ENCODE peak calls at places on chromosome 21, in nine cellular contexts. One of them, this sample, is unnamed.

GRCh38 chr21:37642493-37642892 is 273.8 kb downstream of the KCNJ6 start:
- DNase-seq in AG10803: no peak
- DNase-seq in ascending aorta: no peak
- DNase-seq in lower leg skin: no peak
- DNase-seq in psoas muscle: no peak
- DNase-seq in mammary epithelial cell: peak
- DNase-seq in GM13977: no peak
- DNase-seq in foreskin fibroblast: no peak
- DNase-seq in fibroblast of pulmonary artery: no peak
- DNase-seq in this sample: no peak

GRCh38 chr21:36477001-36477400 is 2.9 kb downstream of the CLDN14 start:
- DNase-seq in AG10803: no peak
- DNase-seq in ascending aorta: no peak
- DNase-seq in lower leg skin: no peak
- DNase-seq in psoas muscle: no peak
- DNase-seq in mammary epithelial cell: peak
- DNase-seq in GM13977: no peak
- DNase-seq in foreskin fibroblast: no peak
- DNase-seq in fibroblast of pulmonary artery: no peak
- DNase-seq in this sample: no peak

GRCh38 chr21:44377201-44377921 is 23.9 kb downstream of the TRPM2 start:
- DNase-seq in AG10803: no peak
- DNase-seq in ascending aorta: peak
- DNase-seq in lower leg skin: peak
- DNase-seq in psoas muscle: no peak
- DNase-seq in mammary epithelial cell: peak
- DNase-seq in GM13977: no peak
- DNase-seq in foreskin fibroblast: no peak
- DNase-seq in fibroblast of pulmonary artery: no peak
- DNase-seq in this sample: no peak

GRCh38 chr21:33236799-33237198 is 7.1 kb downstream of the IFNAR2 start:
- DNase-seq in AG10803: no peak
- DNase-seq in ascending aorta: no peak
- DNase-seq in lower leg skin: no peak
- DNase-seq in psoas muscle: no peak
- DNase-seq in mammary epithelial cell: no peak
- DNase-seq in GM13977: no peak
- DNase-seq in foreskin fibroblast: peak
- DNase-seq in fibroblast of pulmonary artery: no peak
- DNase-seq in this sample: no peak

GRCh38 chr21:45590246-45590725 is 48.0 kb upstream of the SLC19A1 start:
- DNase-seq in AG10803: peak
- DNase-seq in ascending aorta: no peak
- DNase-seq in lower leg skin: peak
- DNase-seq in psoas muscle: peak
- DNase-seq in mammary epithelial cell: peak
- DNase-seq in GM13977: peak
- DNase-seq in foreskin fibroblast: peak
- DNase-seq in fibroblast of pulmonary artery: peak
- DNase-seq in this sample: peak

GRCh38 chr21:45482899-45483821 is 59.1 kb downstream of the SLC19A1 start:
- DNase-seq in AG10803: no peak
- DNase-seq in ascending aorta: no peak
- DNase-seq in lower leg skin: no peak
- DNase-seq in psoas muscle: peak
- DNase-seq in mammary epithelial cell: no peak
- DNase-seq in GM13977: no peak
- DNase-seq in foreskin fibroblast: no peak
- DNase-seq in fibroblast of pulmonary artery: no peak
- DNase-seq in this sample: no peak

GRCh38 chr21:45176141-45176540 is 101.8 kb downstream of the ADARB1 start:
- DNase-seq in AG10803: no peak
- DNase-seq in ascending aorta: no peak
- DNase-seq in lower leg skin: no peak
- DNase-seq in psoas muscle: no peak
- DNase-seq in mammary epithelial cell: no peak
- DNase-seq in GM13977: no peak
- DNase-seq in foreskin fibroblast: no peak
- DNase-seq in fibroblast of pulmonary artery: no peak
- DNase-seq in this sample: no peak

GRCh38 chr21:45259206-45259795 is 28.4 kb downstream of the POFUT2 start:
- DNase-seq in AG10803: no peak
- DNase-seq in ascending aorta: peak
- DNase-seq in lower leg skin: no peak
- DNase-seq in psoas muscle: no peak
- DNase-seq in mammary epithelial cell: no peak
- DNase-seq in GM13977: no peak
- DNase-seq in foreskin fibroblast: peak
- DNase-seq in fibroblast of pulmonary artery: no peak
- DNase-seq in this sample: no peak

GRCh38 chr21:46443910-46444309 is 14.8 kb upstream of the DIP2A start:
- DNase-seq in AG10803: no peak
- DNase-seq in ascending aorta: no peak
- DNase-seq in lower leg skin: no peak
- DNase-seq in psoas muscle: no peak
- DNase-seq in mammary epithelial cell: no peak
- DNase-seq in GM13977: no peak
- DNase-seq in foreskin fibroblast: peak
- DNase-seq in fibroblast of pulmonary artery: no peak
- DNase-seq in this sample: no peak

GRCh38 chr21:45902292-45902995 is 79.1 kb upstream of the COL6A1 start:
- DNase-seq in AG10803: no peak
- DNase-seq in ascending aorta: no peak
- DNase-seq in lower leg skin: no peak
- DNase-seq in psoas muscle: no peak
- DNase-seq in mammary epithelial cell: no peak
- DNase-seq in GM13977: no peak
- DNase-seq in foreskin fibroblast: no peak
- DNase-seq in fibroblast of pulmonary artery: no peak
- DNase-seq in this sample: no peak

GRCh38 chr21:38848187-38848609 is 42.5 kb downstream of the ETS2 start:
- DNase-seq in AG10803: peak
- DNase-seq in ascending aorta: no peak
- DNase-seq in lower leg skin: no peak
- DNase-seq in psoas muscle: no peak
- DNase-seq in mammary epithelial cell: no peak
- DNase-seq in GM13977: no peak
- DNase-seq in foreskin fibroblast: peak
- DNase-seq in fibroblast of pulmonary artery: peak
- DNase-seq in this sample: no peak

GRCh38 chr21:45182958-45183357 is 104.7 kb downstream of the POFUT2 start:
- DNase-seq in AG10803: no peak
- DNase-seq in ascending aorta: no peak
- DNase-seq in lower leg skin: no peak
- DNase-seq in psoas muscle: no peak
- DNase-seq in mammary epithelial cell: no peak
- DNase-seq in GM13977: no peak
- DNase-seq in foreskin fibroblast: no peak
- DNase-seq in fibroblast of pulmonary artery: no peak
- DNase-seq in this sample: no peak

GRCh38 chr21:36265431-36265830 is 54.6 kb upstream of the MORC3 start:
- DNase-seq in AG10803: no peak
- DNase-seq in ascending aorta: no peak
- DNase-seq in lower leg skin: no peak
- DNase-seq in psoas muscle: no peak
- DNase-seq in mammary epithelial cell: no peak
- DNase-seq in GM13977: no peak
- DNase-seq in foreskin fibroblast: no peak
- DNase-seq in fibroblast of pulmonary artery: no peak
- DNase-seq in this sample: no peak

GRCh38 chr21:44382536-44382935 is 29.1 kb downstream of the TRPM2 start:
- DNase-seq in AG10803: no peak
- DNase-seq in ascending aorta: peak
- DNase-seq in lower leg skin: no peak
- DNase-seq in psoas muscle: no peak
- DNase-seq in mammary epithelial cell: no peak
- DNase-seq in GM13977: no peak
- DNase-seq in foreskin fibroblast: no peak
- DNase-seq in fibroblast of pulmonary artery: no peak
- DNase-seq in this sample: no peak

GRCh38 chr21:33135925-33136324 is 66.0 kb downstream of the OLIG1 start:
- DNase-seq in AG10803: no peak
- DNase-seq in ascending aorta: no peak
- DNase-seq in lower leg skin: no peak
- DNase-seq in psoas muscle: no peak
- DNase-seq in mammary epithelial cell: no peak
- DNase-seq in GM13977: no peak
- DNase-seq in foreskin fibroblast: no peak
- DNase-seq in fibroblast of pulmonary artery: no peak
- DNase-seq in this sample: no peak

GRCh38 chr21:45995686-45996179 is 14.2 kb downstream of the COL6A1 start:
- DNase-seq in AG10803: no peak
- DNase-seq in ascending aorta: peak
- DNase-seq in lower leg skin: peak
- DNase-seq in psoas muscle: no peak
- DNase-seq in mammary epithelial cell: peak
- DNase-seq in GM13977: no peak
- DNase-seq in foreskin fibroblast: peak
- DNase-seq in fibroblast of pulmonary artery: no peak
- DNase-seq in this sample: no peak

GRCh38 chr21:21018841-21019240 is 20.6 kb downstream of the NCAM2 start:
- DNase-seq in AG10803: no peak
- DNase-seq in ascending aorta: no peak
- DNase-seq in lower leg skin: no peak
- DNase-seq in psoas muscle: no peak
- DNase-seq in mammary epithelial cell: no peak
- DNase-seq in GM13977: no peak
- DNase-seq in foreskin fibroblast: no peak
- DNase-seq in fibroblast of pulmonary artery: no peak
- DNase-seq in this sample: no peak

GRCh38 chr21:42239973-42240372 is 21.0 kb downstream of the ABCG1 start:
- DNase-seq in AG10803: no peak
- DNase-seq in ascending aorta: no peak
- DNase-seq in lower leg skin: no peak
- DNase-seq in psoas muscle: no peak
- DNase-seq in mammary epithelial cell: no peak
- DNase-seq in GM13977: no peak
- DNase-seq in foreskin fibroblast: no peak
- DNase-seq in fibroblast of pulmonary artery: no peak
- DNase-seq in this sample: no peak
- TF ChIP-seq CTCF in AG10803: no peak
- TF ChIP-seq CTCF in ascending aorta: no peak
- TF ChIP-seq CTCF in lower leg skin: no peak
- TF ChIP-seq CTCF in psoas muscle: no peak
- TF ChIP-seq CTCF in mammary epithelial cell: no peak
- TF ChIP-seq CTCF in GM13977: no peak
- TF ChIP-seq CTCF in foreskin fibroblast: no peak
- TF ChIP-seq CTCF in fibroblast of pulmonary artery: no peak
- TF ChIP-seq CTCF in this sample: no peak

DNA sequence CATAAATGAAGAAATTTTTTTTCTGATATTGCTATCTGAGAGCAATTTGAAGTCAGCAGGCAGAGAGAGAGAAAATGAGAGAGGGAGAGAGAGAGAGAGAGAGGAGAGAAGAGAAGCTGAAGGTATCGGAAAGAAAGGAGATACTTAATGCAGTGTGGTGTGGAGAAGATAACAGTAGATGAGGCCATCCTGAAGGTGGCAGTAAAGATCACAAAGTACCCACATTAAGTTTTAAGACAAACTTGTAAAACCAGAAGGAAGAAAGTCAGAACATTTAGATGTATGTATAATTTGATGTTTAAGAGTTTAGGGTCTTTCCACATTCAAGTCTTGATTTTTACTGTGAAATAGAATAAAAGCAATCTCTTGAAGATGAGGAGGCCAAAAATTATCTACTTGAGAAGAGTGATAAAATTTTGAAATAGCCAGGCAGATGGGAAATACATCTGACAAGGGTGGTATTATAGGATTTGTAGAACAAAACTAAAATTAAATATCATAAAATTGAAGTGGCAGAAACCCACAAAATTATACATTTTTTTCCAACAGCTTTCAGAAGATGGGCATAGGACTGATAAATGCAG is 1753.4 kb downstream of the MRPL39 start:
- DNase-seq in AG10803: no peak
- DNase-seq in ascending aorta: no peak
- DNase-seq in lower leg skin: no peak
- DNase-seq in psoas muscle: no peak
- DNase-seq in mammary epithelial cell: no peak
- DNase-seq in GM13977: peak
- DNase-seq in foreskin fibroblast: no peak
- DNase-seq in fibroblast of pulmonary artery: peak
- DNase-seq in this sample: no peak
- TF ChIP-seq CTCF in AG10803: no peak
- TF ChIP-seq CTCF in ascending aorta: peak
- TF ChIP-seq CTCF in lower leg skin: no peak
- TF ChIP-seq CTCF in psoas muscle: peak
- TF ChIP-seq CTCF in mammary epithelial cell: no peak
- TF ChIP-seq CTCF in GM13977: peak
- TF ChIP-seq CTCF in foreskin fibroblast: no peak
- TF ChIP-seq CTCF in fibroblast of pulmonary artery: peak
- TF ChIP-seq CTCF in this sample: no peak

GRCh38 chr21:42652527-42653491 is 612 bp upstream of the PDE9A start:
- DNase-seq in AG10803: peak
- DNase-seq in ascending aorta: peak
- DNase-seq in lower leg skin: no peak
- DNase-seq in psoas muscle: peak
- DNase-seq in mammary epithelial cell: peak
- DNase-seq in GM13977: peak
- DNase-seq in foreskin fibroblast: peak
- DNase-seq in fibroblast of pulmonary artery: peak
- DNase-seq in this sample: no peak
- TF ChIP-seq CTCF in AG10803: no peak
- TF ChIP-seq CTCF in ascending aorta: peak
- TF ChIP-seq CTCF in lower leg skin: no peak
- TF ChIP-seq CTCF in psoas muscle: peak
- TF ChIP-seq CTCF in mammary epithelial cell: peak
- TF ChIP-seq CTCF in GM13977: no peak
- TF ChIP-seq CTCF in foreskin fibroblast: peak
- TF ChIP-seq CTCF in fibroblast of pulmonary artery: peak
- TF ChIP-seq CTCF in this sample: no peak

GRCh38 chr21:32093758-32094463 is 184.9 kb downstream of the MIS18A start:
- DNase-seq in AG10803: no peak
- DNase-seq in ascending aorta: no peak
- DNase-seq in lower leg skin: no peak
- DNase-seq in psoas muscle: no peak
- DNase-seq in mammary epithelial cell: no peak
- DNase-seq in GM13977: no peak
- DNase-seq in foreskin fibroblast: no peak
- DNase-seq in fibroblast of pulmonary artery: no peak
- DNase-seq in this sample: no peak

GRCh38 chr21:32101206-32101763 is 177.6 kb downstream of the MIS18A start:
- DNase-seq in AG10803: no peak
- DNase-seq in ascending aorta: no peak
- DNase-seq in lower leg skin: no peak
- DNase-seq in psoas muscle: no peak
- DNase-seq in mammary epithelial cell: no peak
- DNase-seq in GM13977: no peak
- DNase-seq in foreskin fibroblast: no peak
- DNase-seq in fibroblast of pulmonary artery: no peak
- DNase-seq in this sample: no peak

GRCh38 chr21:32099812-32100416 is 178.9 kb downstream of the MIS18A start:
- DNase-seq in AG10803: no peak
- DNase-seq in ascending aorta: no peak
- DNase-seq in lower leg skin: no peak
- DNase-seq in psoas muscle: no peak
- DNase-seq in mammary epithelial cell: no peak
- DNase-seq in GM13977: no peak
- DNase-seq in foreskin fibroblast: no peak
- DNase-seq in fibroblast of pulmonary artery: no peak
- DNase-seq in this sample: no peak

GRCh38 chr21:32094792-32095191 is 184.1 kb downstream of the MIS18A start:
- DNase-seq in AG10803: peak
- DNase-seq in ascending aorta: no peak
- DNase-seq in lower leg skin: no peak
- DNase-seq in psoas muscle: no peak
- DNase-seq in mammary epithelial cell: no peak
- DNase-seq in GM13977: no peak
- DNase-seq in foreskin fibroblast: peak
- DNase-seq in fibroblast of pulmonary artery: peak
- DNase-seq in this sample: no peak

GRCh38 chr21:32096411-32096810 is 182.4 kb downstream of the MIS18A start:
- DNase-seq in AG10803: peak
- DNase-seq in ascending aorta: no peak
- DNase-seq in lower leg skin: no peak
- DNase-seq in psoas muscle: no peak
- DNase-seq in mammary epithelial cell: no peak
- DNase-seq in GM13977: no peak
- DNase-seq in foreskin fibroblast: no peak
- DNase-seq in fibroblast of pulmonary artery: no peak
- DNase-seq in this sample: no peak
- TF ChIP-seq CTCF in AG10803: peak
- TF ChIP-seq CTCF in ascending aorta: peak
- TF ChIP-seq CTCF in lower leg skin: no peak
- TF ChIP-seq CTCF in psoas muscle: no peak
- TF ChIP-seq CTCF in mammary epithelial cell: no peak
- TF ChIP-seq CTCF in GM13977: peak
- TF ChIP-seq CTCF in foreskin fibroblast: peak
- TF ChIP-seq CTCF in fibroblast of pulmonary artery: peak
- TF ChIP-seq CTCF in this sample: no peak